ENCODE peak calls at places on chromosomes 5 and 9, in nine cellular contexts. One of them, this sample, is unnamed.

GRCh38 chr9:134278286-134278685 is 48.0 kb upstream of the RXRA start:
- DNase-seq in heart left ventricle: no peak
- DNase-seq in fibroblast of the aortic adventitia: no peak
- DNase-seq in neural progenitor cell: no peak
- DNase-seq in epithelial cell of proximal tubule: no peak
- DNase-seq in fibroblast of pulmonary artery: no peak
- DNase-seq in Peyer's patch: no peak
- DNase-seq in tibial nerve: no peak
- DNase-seq in fibroblast of villous mesenchyme: no peak
- DNase-seq in this sample: no peak

GRCh38 chr5:154860123-154860522 is 1.7 kb downstream of the CNOT8 start:
- DNase-seq in heart left ventricle: no peak
- DNase-seq in fibroblast of the aortic adventitia: peak; percentile 57
- DNase-seq in neural progenitor cell: peak; percentile 25
- DNase-seq in epithelial cell of proximal tubule: no peak
- DNase-seq in fibroblast of pulmonary artery: peak; percentile 72
- DNase-seq in Peyer's patch: peak; percentile 58
- DNase-seq in tibial nerve: no peak
- DNase-seq in fibroblast of villous mesenchyme: peak; percentile 80
- DNase-seq in this sample: peak; percentile 78

GRCh38 chr5:160083012-160083436 is 36.2 kb downstream of the PWWP2A start:
- DNase-seq in heart left ventricle: no peak
- DNase-seq in fibroblast of the aortic adventitia: peak; percentile 94
- DNase-seq in neural progenitor cell: no peak
- DNase-seq in epithelial cell of proximal tubule: no peak
- DNase-seq in fibroblast of pulmonary artery: peak; percentile 79
- DNase-seq in Peyer's patch: no peak
- DNase-seq in tibial nerve: no peak
- DNase-seq in fibroblast of villous mesenchyme: peak; percentile 70
- DNase-seq in this sample: peak; percentile 74

GRCh38 chr5:164277720-164278119 is 772.3 kb downstream of the MAT2B start:
- DNase-seq in heart left ventricle: no peak
- DNase-seq in fibroblast of the aortic adventitia: peak; percentile 51
- DNase-seq in neural progenitor cell: no peak
- DNase-seq in epithelial cell of proximal tubule: no peak
- DNase-seq in fibroblast of pulmonary artery: peak; percentile 53
- DNase-seq in Peyer's patch: no peak
- DNase-seq in tibial nerve: no peak
- DNase-seq in fibroblast of villous mesenchyme: no peak
- DNase-seq in this sample: peak; percentile 61

GRCh38 chr9:79189511-79189924 is 382.2 kb upstream of the TLE4 start:
- DNase-seq in heart left ventricle: no peak
- DNase-seq in fibroblast of the aortic adventitia: peak; percentile 93
- DNase-seq in neural progenitor cell: no peak
- DNase-seq in epithelial cell of proximal tubule: no peak
- DNase-seq in fibroblast of pulmonary artery: peak; percentile 81
- DNase-seq in Peyer's patch: no peak
- DNase-seq in tibial nerve: no peak
- DNase-seq in fibroblast of villous mesenchyme: peak; percentile 80
- DNase-seq in this sample: peak; percentile 53

GRCh38 chr9:116163293-116164055 is 9.9 kb downstream of the PAPPA start:
- DNase-seq in heart left ventricle: no peak
- DNase-seq in fibroblast of the aortic adventitia: no peak
- DNase-seq in neural progenitor cell: peak; percentile 13
- DNase-seq in epithelial cell of proximal tubule: no peak
- DNase-seq in fibroblast of pulmonary artery: no peak
- DNase-seq in Peyer's patch: no peak
- DNase-seq in tibial nerve: no peak
- DNase-seq in fibroblast of villous mesenchyme: no peak
- DNase-seq in this sample: no peak

GRCh38 chr5:108818613-108819272 is 71.0 kb downstream of the FER start:
- DNase-seq in heart left ventricle: no peak
- DNase-seq in fibroblast of the aortic adventitia: peak; percentile 49
- DNase-seq in neural progenitor cell: no peak
- DNase-seq in epithelial cell of proximal tubule: no peak
- DNase-seq in fibroblast of pulmonary artery: peak; percentile 61
- DNase-seq in Peyer's patch: no peak
- DNase-seq in tibial nerve: no peak
- DNase-seq in fibroblast of villous mesenchyme: peak; percentile 48
- DNase-seq in this sample: peak; percentile 46

GRCh38 chr9:113482991-113483675 is 19.6 kb downstream of the RGS3 start:
- DNase-seq in heart left ventricle: peak; percentile 8
- DNase-seq in fibroblast of the aortic adventitia: no peak
- DNase-seq in neural progenitor cell: no peak
- DNase-seq in epithelial cell of proximal tubule: no peak
- DNase-seq in fibroblast of pulmonary artery: no peak
- DNase-seq in Peyer's patch: peak; percentile 18
- DNase-seq in tibial nerve: no peak
- DNase-seq in fibroblast of villous mesenchyme: no peak
- DNase-seq in this sample: no peak

GRCh38 chr5:30574761-30575160 is 618.7 kb upstream of the CDH6 start:
- DNase-seq in heart left ventricle: no peak
- DNase-seq in fibroblast of the aortic adventitia: no peak
- DNase-seq in neural progenitor cell: no peak
- DNase-seq in epithelial cell of proximal tubule: no peak
- DNase-seq in fibroblast of pulmonary artery: peak; percentile 1
- DNase-seq in Peyer's patch: no peak
- DNase-seq in tibial nerve: no peak
- DNase-seq in fibroblast of villous mesenchyme: no peak
- DNase-seq in this sample: peak; percentile 1

GRCh38 chr9:137494550-137495351 is 35.6 kb upstream of the NSMF start:
- DNase-seq in heart left ventricle: no peak
- DNase-seq in fibroblast of the aortic adventitia: no peak
- DNase-seq in neural progenitor cell: peak; percentile 0
- DNase-seq in epithelial cell of proximal tubule: no peak
- DNase-seq in fibroblast of pulmonary artery: no peak
- DNase-seq in Peyer's patch: no peak
- DNase-seq in tibial nerve: no peak
- DNase-seq in fibroblast of villous mesenchyme: no peak
- DNase-seq in this sample: no peak

GRCh38 chr5:107805819-107806218 is 135.1 kb upstream of the EFNA5 start:
- DNase-seq in heart left ventricle: no peak
- DNase-seq in fibroblast of the aortic adventitia: no peak
- DNase-seq in neural progenitor cell: peak; percentile 66
- DNase-seq in epithelial cell of proximal tubule: no peak
- DNase-seq in fibroblast of pulmonary artery: no peak
- DNase-seq in Peyer's patch: no peak
- DNase-seq in tibial nerve: no peak
- DNase-seq in fibroblast of villous mesenchyme: no peak
- DNase-seq in this sample: no peak

GRCh38 chr5:56638061-56638621 is 177.2 kb upstream of the MAP3K1 start:
- DNase-seq in heart left ventricle: no peak
- DNase-seq in fibroblast of the aortic adventitia: no peak
- DNase-seq in neural progenitor cell: no peak
- DNase-seq in epithelial cell of proximal tubule: peak; percentile 69
- DNase-seq in fibroblast of pulmonary artery: no peak
- DNase-seq in Peyer's patch: no peak
- DNase-seq in tibial nerve: no peak
- DNase-seq in fibroblast of villous mesenchyme: no peak
- DNase-seq in this sample: no peak

GRCh38 chr9:88995205-88995604 is 3.9 kb downstream of the S1PR3 start:
- DNase-seq in heart left ventricle: no peak
- DNase-seq in fibroblast of the aortic adventitia: peak; percentile 33
- DNase-seq in neural progenitor cell: no peak
- DNase-seq in epithelial cell of proximal tubule: no peak
- DNase-seq in fibroblast of pulmonary artery: no peak
- DNase-seq in Peyer's patch: no peak
- DNase-seq in tibial nerve: no peak
- DNase-seq in fibroblast of villous mesenchyme: peak; percentile 50
- DNase-seq in this sample: no peak

GRCh38 chr9:115006660-115007059 is 76.3 kb upstream of the TNFSF8 start:
- DNase-seq in heart left ventricle: no peak
- DNase-seq in fibroblast of the aortic adventitia: peak; percentile 81
- DNase-seq in neural progenitor cell: no peak
- DNase-seq in epithelial cell of proximal tubule: no peak
- DNase-seq in fibroblast of pulmonary artery: peak; percentile 57
- DNase-seq in Peyer's patch: no peak
- DNase-seq in tibial nerve: no peak
- DNase-seq in fibroblast of villous mesenchyme: peak; percentile 65
- DNase-seq in this sample: peak; percentile 90

GRCh38 chr5:132027027-132027426 is 15.6 kb upstream of the ACSL6 start:
- DNase-seq in heart left ventricle: no peak
- DNase-seq in fibroblast of the aortic adventitia: no peak
- DNase-seq in neural progenitor cell: no peak
- DNase-seq in epithelial cell of proximal tubule: no peak
- DNase-seq in fibroblast of pulmonary artery: no peak
- DNase-seq in Peyer's patch: no peak
- DNase-seq in tibial nerve: no peak
- DNase-seq in fibroblast of villous mesenchyme: no peak
- DNase-seq in this sample: no peak

GRCh38 chr5:120062515-120062917 is 401.6 kb upstream of the PRR16 start:
- DNase-seq in heart left ventricle: no peak
- DNase-seq in fibroblast of the aortic adventitia: no peak
- DNase-seq in neural progenitor cell: peak; percentile 12
- DNase-seq in epithelial cell of proximal tubule: no peak
- DNase-seq in fibroblast of pulmonary artery: peak; percentile 31
- DNase-seq in Peyer's patch: no peak
- DNase-seq in tibial nerve: no peak
- DNase-seq in fibroblast of villous mesenchyme: peak; percentile 79
- DNase-seq in this sample: peak; percentile 45

GRCh38 chr5:42930934-42931333 is 109.2 kb downstream of the ANXA2R start:
- DNase-seq in heart left ventricle: no peak
- DNase-seq in fibroblast of the aortic adventitia: peak; percentile 40
- DNase-seq in neural progenitor cell: no peak
- DNase-seq in epithelial cell of proximal tubule: no peak
- DNase-seq in fibroblast of pulmonary artery: peak; percentile 60
- DNase-seq in Peyer's patch: no peak
- DNase-seq in tibial nerve: no peak
- DNase-seq in fibroblast of villous mesenchyme: no peak
- DNase-seq in this sample: peak; percentile 39

GRCh38 chr9:132383462-132383883 is 23.2 kb downstream of the TTF1 start:
- DNase-seq in heart left ventricle: no peak
- DNase-seq in fibroblast of the aortic adventitia: no peak
- DNase-seq in neural progenitor cell: no peak
- DNase-seq in epithelial cell of proximal tubule: no peak
- DNase-seq in fibroblast of pulmonary artery: no peak
- DNase-seq in Peyer's patch: peak; percentile 79
- DNase-seq in tibial nerve: no peak
- DNase-seq in fibroblast of villous mesenchyme: no peak
- DNase-seq in this sample: no peak

GRCh38 chr9:118644066-118644465 is 725.2 kb downstream of the BRINP1 start:
- DNase-seq in heart left ventricle: no peak
- DNase-seq in fibroblast of the aortic adventitia: no peak
- DNase-seq in neural progenitor cell: no peak
- DNase-seq in epithelial cell of proximal tubule: no peak
- DNase-seq in fibroblast of pulmonary artery: no peak
- DNase-seq in Peyer's patch: no peak
- DNase-seq in tibial nerve: no peak
- DNase-seq in fibroblast of villous mesenchyme: no peak
- DNase-seq in this sample: no peak

GRCh38 chr9:13898957-13899356 is 415.0 kb downstream of the NFIB start:
- DNase-seq in heart left ventricle: peak; percentile 33
- DNase-seq in fibroblast of the aortic adventitia: no peak
- DNase-seq in neural progenitor cell: no peak
- DNase-seq in epithelial cell of proximal tubule: no peak
- DNase-seq in fibroblast of pulmonary artery: peak; percentile 47
- DNase-seq in Peyer's patch: no peak
- DNase-seq in tibial nerve: no peak
- DNase-seq in fibroblast of villous mesenchyme: no peak
- DNase-seq in this sample: peak; percentile 33

GRCh38 chr9:16710888-16711287 is 159.6 kb downstream of the BNC2 start:
- DNase-seq in heart left ventricle: no peak
- DNase-seq in fibroblast of the aortic adventitia: no peak
- DNase-seq in neural progenitor cell: peak; percentile 66
- DNase-seq in epithelial cell of proximal tubule: no peak
- DNase-seq in fibroblast of pulmonary artery: no peak
- DNase-seq in Peyer's patch: no peak
- DNase-seq in tibial nerve: no peak
- DNase-seq in fibroblast of villous mesenchyme: no peak
- DNase-seq in this sample: no peak

GRCh38 chr5:178527458-178528307 is 62.5 kb downstream of the COL23A1 start:
- DNase-seq in heart left ventricle: peak; percentile 59
- DNase-seq in fibroblast of the aortic adventitia: no peak
- DNase-seq in neural progenitor cell: no peak
- DNase-seq in epithelial cell of proximal tubule: no peak
- DNase-seq in fibroblast of pulmonary artery: no peak
- DNase-seq in Peyer's patch: no peak
- DNase-seq in tibial nerve: no peak
- DNase-seq in fibroblast of villous mesenchyme: no peak
- DNase-seq in this sample: no peak

GRCh38 chr5:1027631-1028441 is 19.2 kb downstream of the NKD2 start:
- DNase-seq in heart left ventricle: no peak
- DNase-seq in fibroblast of the aortic adventitia: no peak
- DNase-seq in neural progenitor cell: no peak
- DNase-seq in epithelial cell of proximal tubule: no peak
- DNase-seq in fibroblast of pulmonary artery: no peak
- DNase-seq in Peyer's patch: no peak
- DNase-seq in tibial nerve: no peak
- DNase-seq in fibroblast of villous mesenchyme: no peak
- DNase-seq in this sample: no peak

GRCh38 chr9:120792898-120793765 is at the start of gene FBXW2:
- DNase-seq in heart left ventricle: peak; percentile 95
- DNase-seq in fibroblast of the aortic adventitia: peak; percentile 86
- DNase-seq in neural progenitor cell: peak; percentile 96
- DNase-seq in epithelial cell of proximal tubule: no peak
- DNase-seq in fibroblast of pulmonary artery: peak; percentile 92
- DNase-seq in Peyer's patch: peak; percentile 96
- DNase-seq in tibial nerve: peak; percentile 78
- DNase-seq in fibroblast of villous mesenchyme: peak; percentile 93
- DNase-seq in this sample: peak; percentile 89
- TF ChIP-seq CTCF in heart left ventricle: no peak
- TF ChIP-seq CTCF in fibroblast of the aortic adventitia: no peak
- TF ChIP-seq CTCF in neural progenitor cell: no peak
- TF ChIP-seq CTCF in epithelial cell of proximal tubule: no peak
- TF ChIP-seq CTCF in fibroblast of pulmonary artery: no peak
- TF ChIP-seq CTCF in Peyer's patch: peak; percentile 42
- TF ChIP-seq CTCF in tibial nerve: peak; percentile 67
- TF ChIP-seq CTCF in fibroblast of villous mesenchyme: no peak
- TF ChIP-seq CTCF in this sample: no peak

GRCh38 chr9:37010976-37011375 is 23.1 kb downstream of the PAX5 start:
- DNase-seq in heart left ventricle: no peak
- DNase-seq in fibroblast of the aortic adventitia: no peak
- DNase-seq in neural progenitor cell: no peak
- DNase-seq in epithelial cell of proximal tubule: no peak
- DNase-seq in fibroblast of pulmonary artery: no peak
- DNase-seq in Peyer's patch: no peak
- DNase-seq in tibial nerve: no peak
- DNase-seq in fibroblast of villous mesenchyme: no peak
- DNase-seq in this sample: no peak
- H3K4me3 ChIP-seq in heart left ventricle: no peak overlapping the region
- H3K4me3 ChIP-seq in fibroblast of the aortic adventitia: no peak overlapping the region
- H3K4me3 ChIP-seq in neural progenitor cell: no peak overlapping the region
- H3K4me3 ChIP-seq in epithelial cell of proximal tubule: no peak overlapping the region
- H3K4me3 ChIP-seq in fibroblast of pulmonary artery: no peak overlapping the region
- H3K4me3 ChIP-seq in Peyer's patch: no peak overlapping the region
- H3K4me3 ChIP-seq in tibial nerve: no peak overlapping the region
- H3K4me3 ChIP-seq in fibroblast of villous mesenchyme: no peak overlapping the region
- H3K4me3 ChIP-seq in this sample: no peak overlapping the region

GRCh38 chr5:134141346-134142050 is 27.0 kb downstream of the TCF7 start:
- DNase-seq in heart left ventricle: no peak
- DNase-seq in fibroblast of the aortic adventitia: no peak
- DNase-seq in neural progenitor cell: no peak
- DNase-seq in epithelial cell of proximal tubule: no peak
- DNase-seq in fibroblast of pulmonary artery: no peak
- DNase-seq in Peyer's patch: no peak
- DNase-seq in tibial nerve: no peak
- DNase-seq in fibroblast of villous mesenchyme: no peak
- DNase-seq in this sample: no peak
- TF ChIP-seq CTCF in heart left ventricle: no peak
- TF ChIP-seq CTCF in fibroblast of the aortic adventitia: no peak
- TF ChIP-seq CTCF in neural progenitor cell: no peak
- TF ChIP-seq CTCF in epithelial cell of proximal tubule: peak; percentile 25
- TF ChIP-seq CTCF in fibroblast of pulmonary artery: peak; percentile 7
- TF ChIP-seq CTCF in Peyer's patch: no peak
- TF ChIP-seq CTCF in tibial nerve: no peak
- TF ChIP-seq CTCF in fibroblast of villous mesenchyme: no peak
- TF ChIP-seq CTCF in this sample: no peak

GRCh38 chr9:96293481-96293880 is 8.5 kb downstream of the HSD17B3 start:
- DNase-seq in heart left ventricle: no peak
- DNase-seq in fibroblast of the aortic adventitia: no peak
- DNase-seq in neural progenitor cell: no peak
- DNase-seq in epithelial cell of proximal tubule: no peak
- DNase-seq in fibroblast of pulmonary artery: peak; percentile 59
- DNase-seq in Peyer's patch: no peak
- DNase-seq in tibial nerve: no peak
- DNase-seq in fibroblast of villous mesenchyme: peak; percentile 10
- DNase-seq in this sample: peak; percentile 36
- H3K4me3 ChIP-seq in heart left ventricle: no peak overlapping the region
- H3K4me3 ChIP-seq in fibroblast of the aortic adventitia: no peak overlapping the region
- H3K4me3 ChIP-seq in neural progenitor cell: no peak overlapping the region
- H3K4me3 ChIP-seq in epithelial cell of proximal tubule: no peak overlapping the region
- H3K4me3 ChIP-seq in fibroblast of pulmonary artery: no peak overlapping the region
- H3K4me3 ChIP-seq in Peyer's patch: no peak overlapping the region
- H3K4me3 ChIP-seq in tibial nerve: no peak overlapping the region
- H3K4me3 ChIP-seq in fibroblast of villous mesenchyme: no peak overlapping the region
- H3K4me3 ChIP-seq in this sample: no peak overlapping the region